ENCODE peak calls at places on chromosomes 2 and 18, in eight cellular contexts. R is GM23338, F is AG09309, K is gastrocnemius medialis, Z is heart left ventricle, H is aorta, W is HCT116, A is left ventricle myocardium inferior. Y is an unnamed sample.

GRCh38 chr2:196263181-196263747 is 91.9 kb upstream of the STK17B start:
- DNase-seq in Z (no peak), R (no peak), F (no peak), A (no peak), H (no peak), W (no peak), K (peak), Y (no peak)

GRCh38 chr2:71618327-71619113 is 165.2 kb downstream of the DYSF start:
- DNase-seq in A (no peak), Z (no peak), H (peak), K (no peak), W (no peak), R (no peak), F (no peak), Y (no peak)

GRCh38 chr2:152243723-152244122 is 68.2 kb upstream of the STAM2 start:
- DNase-seq in W (no peak), K (no peak), F (no peak), A (no peak), Z (no peak), R (no peak), H (no peak), Y (no peak)

GRCh38 chr18:23377669-23378469 is 75.2 kb upstream of the RIOK3 start:
- DNase-seq in A (no peak), R (no peak), Z (no peak), W (peak), K (no peak), F (peak), H (no peak), Y (peak)

GRCh38 chr18:49915352-49915751 is 102.0 kb upstream of the ACAA2 start:
- DNase-seq in H (no peak), K (no peak), W (no peak), Z (no peak), R (peak), F (no peak), A (no peak), Y (no peak)

GRCh38 chr2:20015482-20016083 is 3.1 kb upstream of the MATN3 start:
- DNase-seq in K (no peak), W (peak), H (no peak), A (no peak), F (peak), R (peak), Z (no peak), Y (no peak)

GRCh38 chr2:29367986-29368677 is 252.9 kb downstream of the CLIP4 start:
- DNase-seq in Z (no peak), R (no peak), W (no peak), A (no peak), F (no peak), K (no peak), H (no peak), Y (no peak)

GRCh38 chr2:73295751-73296400 is 2.5 kb upstream of the EGR4 start:
- DNase-seq in F (no peak), Z (no peak), W (no peak), R (no peak), H (no peak), K (no peak), A (no peak), Y (no peak)

GRCh38 chr2:57429821-57430220 is 616.8 kb upstream of the VRK2 start:
- DNase-seq in F (no peak), Z (no peak), W (no peak), H (no peak), A (no peak), K (no peak), R (no peak), Y (no peak)

GRCh38 chr2:54492335-54492734 is 36.2 kb downstream of the SPTBN1 start:
- DNase-seq in Z (no peak), W (no peak), A (no peak), K (no peak), R (no peak), H (no peak), F (no peak), Y (no peak)

GRCh38 chr2:221283896-221284295 is 288.2 kb downstream of the EPHA4 start:
- DNase-seq in F (peak), A (no peak), R (no peak), H (no peak), W (no peak), Z (no peak), K (no peak), Y (peak)

GRCh38 chr2:240355001-240355891 is 80.2 kb upstream of the GPC1 start:
- DNase-seq in F (no peak), K (peak), H (no peak), Z (no peak), R (no peak), A (no peak), W (no peak), Y (no peak)

GRCh38 chr2:47195149-47195548 is 40.0 kb upstream of the STPG4 start:
- DNase-seq in Z (no peak), A (no peak), K (no peak), F (no peak), W (no peak), R (no peak), H (no peak), Y (no peak)

GRCh38 chr2:240833724-240834285 is 13.8 kb upstream of the KIF1A start:
- DNase-seq in H (no peak), F (no peak), R (no peak), Z (peak), K (no peak), W (no peak), A (no peak), Y (no peak)

GRCh38 chr18:63079114-63079513 is 240.5 kb downstream of the BCL2 start:
- DNase-seq in A (no peak), K (no peak), F (no peak), H (no peak), R (peak), W (peak), Z (no peak), Y (no peak)

GRCh38 chr2:68452168-68452890 is 14.8 kb downstream of the FBXO48 start:
- DNase-seq in F (no peak), Z (no peak), A (no peak), K (no peak), R (no peak), W (no peak), H (no peak), Y (no peak)

GRCh38 chr2:191544511-191545062 is 133.3 kb upstream of the NABP1 start:
- DNase-seq in W (no peak), F (no peak), K (no peak), Z (no peak), H (no peak), R (no peak), A (no peak), Y (no peak)

GRCh38 chr2:187307606-187308005 is 140.4 kb downstream of the CALCRL start:
- DNase-seq in Z (no peak), H (no peak), R (no peak), A (no peak), K (no peak), W (no peak), F (no peak), Y (no peak)

GRCh38 chr2:20218331-20219320 is 6.3 kb downstream of the SDC1 start:
- DNase-seq in Z (peak), H (no peak), F (no peak), R (no peak), K (no peak), W (no peak), A (no peak), Y (no peak)

GRCh38 chr2:9226458-9227380 is 20.1 kb downstream of the ASAP2 start:
- DNase-seq in Z (no peak), R (peak), W (no peak), K (no peak), A (no peak), F (no peak), H (no peak), Y (no peak)

GRCh38 chr2:44768438-44769236 is 172.9 kb upstream of the SIX3 start:
- DNase-seq in Z (no peak), A (no peak), K (no peak), W (no peak), R (peak), F (no peak), H (no peak), Y (no peak)

GRCh38 chr2:112181571-112182290 is 43.5 kb downstream of the FBLN7 start:
- DNase-seq in W (no peak), R (peak), F (no peak), K (no peak), Z (no peak), A (no peak), H (no peak), Y (no peak)

GRCh38 chr2:24110660-24111303 is 12.4 kb downstream of the PFN4 start:
- DNase-seq in K (no peak), F (no peak), A (no peak), W (no peak), Z (no peak), H (no peak), R (no peak), Y (no peak)

GRCh38 chr2:130744287-130745117 is 10.8 kb upstream of the AMER3 start:
- DNase-seq in A (peak), Z (peak), F (no peak), H (no peak), R (peak), W (no peak), K (no peak), Y (no peak)

GRCh38 chr2:144520718-144521487 is 984 bp upstream of the ZEB2 start:
- DNase-seq in K (no peak), H (no peak), F (no peak), A (no peak), W (no peak), R (no peak), Z (no peak), Y (no peak)

GRCh38 chr2:144522741-144523605 is 3.1 kb upstream of the ZEB2 start:
- DNase-seq in F (no peak), Z (peak), A (peak), H (peak), W (no peak), R (peak), K (no peak), Y (no peak)

GRCh38 chr2:144523606-144524131 is 3.8 kb upstream of the ZEB2 start:
- DNase-seq in A (no peak), W (no peak), H (no peak), K (no peak), Z (no peak), R (peak), F (no peak), Y (no peak)

GRCh38 chr2:144519934-144520717 is at the start of gene ZEB2:
- DNase-seq in Z (peak), F (peak), R (peak), H (peak), W (peak), A (peak), K (peak), Y (no peak)

DNA sequence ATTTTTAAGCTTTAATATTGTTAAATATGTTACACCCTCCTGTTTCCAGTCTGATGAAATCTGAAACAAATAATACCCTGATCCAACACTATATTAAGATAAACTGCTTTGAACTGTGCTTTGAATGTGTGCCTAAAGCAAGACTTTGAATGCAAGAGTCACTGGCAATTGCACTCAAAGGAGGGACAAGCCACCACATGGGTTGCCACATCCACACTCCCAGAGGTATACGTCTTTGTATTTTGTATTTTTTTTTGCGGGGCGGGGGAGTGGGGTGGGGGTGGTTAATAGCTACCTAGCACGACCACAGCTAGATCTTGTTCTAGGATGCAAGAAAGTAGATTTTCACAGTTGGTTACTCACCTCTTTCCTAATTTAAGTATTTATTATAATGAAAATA is 1.8 kb upstream of the ZEB2 start:
- DNase-seq in H (no peak), F (no peak), A (no peak), K (no peak), R (no peak), Z (no peak), W (no peak), Y (no peak)
- H3K4me3 ChIP-seq in H (peak), F (no peak), A (peak), K (peak), R (no peak), Z (peak), W (no peak), Y (no peak)

GRCh38 chr2:224312741-224313140 is 89.2 kb downstream of the FAM124B start:
- DNase-seq in A (no peak), Z (no peak), R (no peak), H (no peak), W (no peak), F (no peak), K (no peak), Y (no peak)
- H3K4me3 ChIP-seq in A (no peak), Z (no peak), R (no peak), H (no peak), W (no peak), F (no peak), K (no peak), Y (no peak)

GRCh38 chr2:176103634-176104337 is 3.3 kb upstream of the HOXD11 start:
- DNase-seq in F (no peak), H (peak), W (no peak), K (no peak), A (no peak), Z (no peak), R (peak), Y (no peak)

GRCh38 chr2:176102309-176102866 is 2.8 kb downstream of the HOXD12 start:
- DNase-seq in H (no peak), W (no peak), K (no peak), R (no peak), Z (no peak), F (no peak), A (no peak), Y (no peak)

GRCh38 chr2:176105727-176106635 is 1.1 kb upstream of the HOXD11 start:
- DNase-seq in F (no peak), R (peak), Z (no peak), W (no peak), A (no peak), K (no peak), H (peak), Y (no peak)

GRCh38 chr2:176105078-176105726 is 1.9 kb upstream of the HOXD11 start:
- DNase-seq in W (no peak), A (no peak), H (peak), F (no peak), K (no peak), Z (no peak), R (peak), Y (no peak)

GRCh38 chr2:176104338-176105077 is 2.6 kb upstream of the HOXD11 start:
- DNase-seq in K (no peak), Z (no peak), H (peak), W (no peak), A (no peak), F (peak), R (peak), Y (peak)
- H3K4me3 ChIP-seq in K (peak), Z (no peak), H (no peak), W (no peak), A (peak), F (peak), R (peak), Y (peak)

DNA sequence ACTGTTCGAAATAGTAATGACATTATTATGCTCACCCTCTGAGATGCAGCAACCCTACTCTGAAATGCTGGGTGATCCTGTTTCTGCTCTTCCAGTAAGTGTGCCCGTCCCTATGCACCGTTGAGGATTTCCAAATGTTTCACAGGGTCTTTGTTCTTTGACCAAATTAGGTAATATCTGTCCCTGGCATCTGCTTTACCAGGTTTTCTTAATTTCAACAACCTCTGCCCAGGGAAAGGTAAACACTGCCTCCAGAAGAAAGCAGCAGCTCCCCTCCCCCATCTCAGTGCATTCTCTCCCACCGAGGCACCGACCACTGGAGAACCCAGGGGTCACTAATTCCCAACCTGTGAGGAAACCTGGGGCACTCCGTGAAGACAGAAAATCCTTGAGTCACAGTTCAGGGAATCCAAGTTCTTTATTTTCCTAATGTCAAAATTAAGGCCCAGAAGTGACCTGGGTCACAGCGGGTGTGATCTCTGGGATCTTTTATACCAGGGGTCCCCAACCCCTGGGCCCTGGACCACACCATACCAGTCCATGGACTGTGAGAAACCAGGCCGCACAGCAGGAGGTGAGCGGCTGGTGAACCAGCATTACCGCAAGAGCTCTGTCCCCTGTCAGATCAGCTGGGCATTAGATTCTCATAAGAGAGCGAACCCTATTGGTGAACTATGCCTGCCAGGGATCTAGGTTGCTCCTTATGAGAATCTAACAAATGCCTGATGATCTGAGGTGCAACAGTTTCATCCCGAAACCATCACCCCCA is 1.2 kb upstream of the GRB14 start:
- DNase-seq in H (no peak), R (peak), K (no peak), W (no peak), Z (no peak), F (no peak), A (no peak), Y (no peak)
- H3K4me3 ChIP-seq in H (no peak), R (peak), K (no peak), W (peak), Z (no peak), F (no peak), A (no peak), Y (no peak)

DNA sequence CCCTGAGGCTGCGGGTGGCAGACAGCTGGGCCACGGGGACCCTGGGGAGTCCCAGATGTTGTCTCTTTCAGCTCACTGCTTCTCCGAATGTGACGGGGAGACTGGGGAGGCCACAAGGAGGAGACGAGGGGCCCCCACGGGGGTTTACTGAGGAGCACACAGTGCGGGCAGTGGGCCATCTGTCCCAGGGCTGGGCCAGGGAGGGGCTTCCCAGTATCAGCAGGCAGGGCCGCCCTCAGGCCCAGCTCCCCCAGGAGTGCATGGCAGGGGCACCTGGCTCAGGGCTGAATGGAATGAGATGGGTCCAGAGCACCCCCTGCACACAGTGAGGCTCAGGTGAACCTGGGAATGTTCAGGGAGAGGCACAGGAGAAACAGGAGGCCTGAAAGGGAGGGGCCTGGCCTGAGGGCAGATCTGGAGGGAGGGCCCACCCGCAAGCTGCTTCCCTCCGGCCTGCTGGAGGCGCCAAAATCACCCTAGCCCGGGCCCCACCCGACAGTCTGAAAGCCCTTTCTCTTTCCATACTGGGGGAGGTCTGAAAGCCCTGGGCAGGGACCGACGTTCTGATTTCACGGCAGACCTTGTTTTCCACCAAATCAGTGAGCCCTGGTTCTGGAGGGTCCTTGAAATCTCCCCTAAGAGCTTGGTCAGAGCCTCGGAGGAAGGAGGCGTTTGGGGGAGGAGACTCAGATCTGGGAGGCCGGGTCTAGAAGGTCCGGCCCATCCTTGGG is 35.5 kb upstream of the PTMA start:
- DNase-seq in A (no peak), H (no peak), F (no peak), W (peak), K (no peak), R (peak), Z (no peak), Y (no peak)
- H3K4me3 ChIP-seq in A (peak), H (no peak), F (no peak), W (peak), K (peak), R (peak), Z (peak), Y (no peak)

Y was measured in kidney epithelial cell.